ENCODE peak calls at places on chromosomes 3 and 15, in seven cellular contexts. One of them, this sample, is unnamed.

GRCh38 chr3:13080591-13080990 is 7.4 kb upstream of the IQSEC1 start:
- DNase-seq in A549: no peak
- DNase-seq in heart left ventricle: peak; percentile 86
- DNase-seq in stomach: no peak
- DNase-seq in transverse colon: no peak
- DNase-seq in uterus: no peak
- DNase-seq in IMR-90: no peak
- DNase-seq in this sample: no peak

GRCh38 chr15:66019826-66020398 is 150.6 kb downstream of the RAB11A start:
- DNase-seq in uterus: no peak
- DNase-seq in A549: no peak
- DNase-seq in IMR-90: no peak
- DNase-seq in stomach: no peak
- DNase-seq in heart left ventricle: no peak
- DNase-seq in transverse colon: no peak
- DNase-seq in this sample: no peak

GRCh38 chr3:174986685-174987084 is 127.6 kb downstream of the NAALADL2 start:
- DNase-seq in heart left ventricle: no peak
- DNase-seq in uterus: no peak
- DNase-seq in stomach: no peak
- DNase-seq in transverse colon: no peak
- DNase-seq in IMR-90: peak; percentile 57
- DNase-seq in A549: no peak
- DNase-seq in this sample: no peak

GRCh38 chr3:34683851-34684250 is 885.4 kb downstream of the PDCD6IP start:
- DNase-seq in IMR-90: peak; percentile 11
- DNase-seq in heart left ventricle: peak; percentile 54
- DNase-seq in transverse colon: peak; percentile 74
- DNase-seq in A549: peak; percentile 2
- DNase-seq in uterus: peak; percentile 45
- DNase-seq in stomach: peak; percentile 69
- DNase-seq in this sample: no peak

GRCh38 chr15:99241752-99242151 is 7.6 kb downstream of the TTC23 start:
- DNase-seq in stomach: no peak
- DNase-seq in heart left ventricle: no peak
- DNase-seq in A549: no peak
- DNase-seq in transverse colon: no peak
- DNase-seq in IMR-90: no peak
- DNase-seq in uterus: no peak
- DNase-seq in this sample: no peak

GRCh38 chr3:33099701-33100100 is 2.8 kb upstream of the GLB1 start:
- DNase-seq in A549: no peak
- DNase-seq in transverse colon: no peak
- DNase-seq in heart left ventricle: no peak
- DNase-seq in stomach: no peak
- DNase-seq in uterus: no peak
- DNase-seq in IMR-90: no peak
- DNase-seq in this sample: no peak

GRCh38 chr3:184652465-184652864 is 59.4 kb downstream of the MAGEF1 start:
- DNase-seq in stomach: no peak
- DNase-seq in uterus: no peak
- DNase-seq in A549: no peak
- DNase-seq in IMR-90: no peak
- DNase-seq in heart left ventricle: no peak
- DNase-seq in transverse colon: no peak
- DNase-seq in this sample: no peak

GRCh38 chr15:57470543-57470942 is 94.2 kb downstream of the CGNL1 start:
- DNase-seq in uterus: no peak
- DNase-seq in heart left ventricle: no peak
- DNase-seq in A549: no peak
- DNase-seq in transverse colon: no peak
- DNase-seq in stomach: no peak
- DNase-seq in IMR-90: no peak
- DNase-seq in this sample: no peak

GRCh38 chr3:133457465-133458067 is 57.7 kb downstream of the BFSP2 start:
- DNase-seq in transverse colon: no peak
- DNase-seq in stomach: no peak
- DNase-seq in IMR-90: no peak
- DNase-seq in uterus: no peak
- DNase-seq in A549: no peak
- DNase-seq in heart left ventricle: no peak
- DNase-seq in this sample: no peak

GRCh38 chr3:129343643-129344360 is 65.1 kb downstream of the HMCES start:
- DNase-seq in uterus: no peak
- DNase-seq in stomach: peak; percentile 56
- DNase-seq in transverse colon: peak; percentile 53
- DNase-seq in IMR-90: no peak
- DNase-seq in heart left ventricle: peak; percentile 48
- DNase-seq in A549: peak; percentile 44
- DNase-seq in this sample: no peak

GRCh38 chr15:25509697-25510096 is 70.9 kb upstream of the UBE3A start:
- DNase-seq in A549: no peak
- DNase-seq in transverse colon: no peak
- DNase-seq in stomach: no peak
- DNase-seq in IMR-90: no peak
- DNase-seq in uterus: no peak
- DNase-seq in heart left ventricle: no peak
- DNase-seq in this sample: no peak

GRCh38 chr15:61401903-61402698 is 173.0 kb upstream of the RORA start:
- DNase-seq in heart left ventricle: no peak
- DNase-seq in uterus: no peak
- DNase-seq in stomach: no peak
- DNase-seq in IMR-90: no peak
- DNase-seq in transverse colon: no peak
- DNase-seq in A549: no peak
- DNase-seq in this sample: no peak

GRCh38 chr15:61398310-61398709 is 169.2 kb upstream of the RORA start:
- DNase-seq in A549: no peak
- DNase-seq in IMR-90: no peak
- DNase-seq in transverse colon: no peak
- DNase-seq in uterus: no peak
- DNase-seq in heart left ventricle: no peak
- DNase-seq in stomach: no peak
- DNase-seq in this sample: no peak

GRCh38 chr15:61404567-61404966 is 175.5 kb upstream of the RORA start:
- DNase-seq in IMR-90: no peak
- DNase-seq in heart left ventricle: no peak
- DNase-seq in transverse colon: no peak
- DNase-seq in stomach: no peak
- DNase-seq in A549: no peak
- DNase-seq in uterus: no peak
- DNase-seq in this sample: no peak

DNA sequence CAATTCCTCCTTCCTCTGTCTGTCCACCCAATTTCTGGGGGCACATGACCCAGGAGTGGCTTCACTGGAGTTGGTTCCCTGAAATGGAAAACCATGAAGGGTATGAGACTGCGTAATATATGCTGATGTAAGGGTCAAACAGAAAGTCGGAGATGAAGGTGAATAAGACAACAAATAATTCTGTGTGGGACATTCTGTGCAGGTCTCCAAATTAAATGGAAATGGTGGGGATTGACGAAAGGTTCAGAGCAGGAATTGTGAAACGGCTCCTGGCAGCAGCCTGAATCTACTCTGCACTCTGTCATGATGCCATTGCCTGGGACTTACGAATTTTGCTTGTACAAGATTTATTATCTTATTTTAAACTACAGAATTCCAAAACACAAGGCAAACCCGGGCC is 174.8 kb upstream of the RORA start:
- DNase-seq in uterus: no peak
- DNase-seq in A549: no peak
- DNase-seq in heart left ventricle: no peak
- DNase-seq in transverse colon: no peak
- DNase-seq in IMR-90: no peak
- DNase-seq in stomach: no peak
- DNase-seq in this sample: no peak
- H3K9me3 ChIP-seq in uterus: no peaks in the 10 kb centered on the region
- H3K9me3 ChIP-seq in A549: no peaks in the 10 kb centered on the region
- H3K9me3 ChIP-seq in heart left ventricle: no peaks in the 10 kb centered on the region
- H3K9me3 ChIP-seq in transverse colon: no peaks in the 10 kb centered on the region
- H3K9me3 ChIP-seq in IMR-90: no peaks in the 10 kb centered on the region
- H3K9me3 ChIP-seq in stomach: no peaks in the 10 kb centered on the region
- H3K9me3 ChIP-seq in this sample: no peaks in the 10 kb centered on the region

DNA sequence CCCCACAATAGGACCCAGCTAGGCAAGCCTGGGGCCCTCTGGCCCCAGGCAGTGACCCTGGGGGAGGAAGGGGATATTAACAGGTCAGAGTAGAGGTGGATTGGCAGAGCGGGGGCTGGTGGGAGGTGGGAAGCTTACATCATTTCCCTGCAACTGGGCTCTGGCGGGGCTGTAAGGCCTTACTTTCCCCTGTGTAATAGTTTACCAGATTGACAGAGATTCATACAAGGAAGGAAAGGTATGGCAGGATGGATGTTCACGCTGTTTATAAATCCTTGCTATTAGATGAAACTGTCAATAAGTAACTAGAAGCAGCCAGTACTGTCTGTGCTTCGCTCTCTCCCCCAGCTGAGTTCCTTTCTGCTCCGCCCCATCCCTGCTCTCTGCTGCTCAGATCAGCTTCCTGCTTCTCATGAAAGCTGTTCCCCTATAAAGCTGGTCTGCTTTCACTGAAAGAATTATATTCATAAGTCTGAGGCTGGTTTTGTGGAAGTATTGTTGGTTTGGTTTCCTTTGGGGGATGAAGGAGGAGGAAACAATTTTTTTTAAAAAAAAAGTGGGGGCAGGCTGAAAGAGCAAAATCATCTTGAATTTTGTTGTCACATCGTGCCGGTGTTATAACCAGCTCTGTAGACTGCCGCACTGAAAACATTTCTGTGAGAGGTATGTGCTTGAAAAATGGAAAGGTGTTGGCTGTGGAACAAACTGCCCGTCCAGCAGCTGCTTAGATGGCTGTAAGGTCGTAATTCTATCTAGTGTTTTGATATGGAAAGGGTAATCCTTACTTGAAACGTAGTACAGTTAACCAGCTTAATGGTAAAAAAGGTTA is 76.4 kb downstream of the BBX start:
- DNase-seq in transverse colon: peak; percentile 62
- DNase-seq in uterus: peak; percentile 18
- DNase-seq in stomach: no peak
- DNase-seq in heart left ventricle: peak; percentile 56
- DNase-seq in IMR-90: peak; percentile 44
- DNase-seq in A549: peak; percentile 33
- DNase-seq in this sample: peak; percentile 18
- TF ChIP-seq POLR2A in transverse colon: no peak
- TF ChIP-seq POLR2A in uterus: no peak
- TF ChIP-seq POLR2A in stomach: no peak
- TF ChIP-seq POLR2A in heart left ventricle: no peak
- TF ChIP-seq POLR2A in IMR-90: no peak
- TF ChIP-seq POLR2A in A549: no peak
- TF ChIP-seq POLR2A in this sample: no peak

GRCh38 chr15:20358781-20359414 is 182.7 kb downstream of the GOLGA6L6 start:
- DNase-seq in uterus: no peak
- DNase-seq in heart left ventricle: no peak
- DNase-seq in stomach: no peak
- DNase-seq in transverse colon: no peak
- DNase-seq in A549: no peak
- DNase-seq in IMR-90: no peak
- DNase-seq in this sample: no peak
- H3K9me3 ChIP-seq in uterus: no peaks in the 10 kb centered on the region
- H3K9me3 ChIP-seq in heart left ventricle: no peaks in the 10 kb centered on the region
- H3K9me3 ChIP-seq in stomach: peaks cover 7% of the 10 kb centered on the region
- H3K9me3 ChIP-seq in transverse colon: no peaks in the 10 kb centered on the region
- H3K9me3 ChIP-seq in A549: peaks cover 13% of the 10 kb centered on the region
- H3K9me3 ChIP-seq in IMR-90: peaks cover 52% of the 10 kb centered on the region
- H3K9me3 ChIP-seq in this sample: no peaks in the 10 kb centered on the region

DNA sequence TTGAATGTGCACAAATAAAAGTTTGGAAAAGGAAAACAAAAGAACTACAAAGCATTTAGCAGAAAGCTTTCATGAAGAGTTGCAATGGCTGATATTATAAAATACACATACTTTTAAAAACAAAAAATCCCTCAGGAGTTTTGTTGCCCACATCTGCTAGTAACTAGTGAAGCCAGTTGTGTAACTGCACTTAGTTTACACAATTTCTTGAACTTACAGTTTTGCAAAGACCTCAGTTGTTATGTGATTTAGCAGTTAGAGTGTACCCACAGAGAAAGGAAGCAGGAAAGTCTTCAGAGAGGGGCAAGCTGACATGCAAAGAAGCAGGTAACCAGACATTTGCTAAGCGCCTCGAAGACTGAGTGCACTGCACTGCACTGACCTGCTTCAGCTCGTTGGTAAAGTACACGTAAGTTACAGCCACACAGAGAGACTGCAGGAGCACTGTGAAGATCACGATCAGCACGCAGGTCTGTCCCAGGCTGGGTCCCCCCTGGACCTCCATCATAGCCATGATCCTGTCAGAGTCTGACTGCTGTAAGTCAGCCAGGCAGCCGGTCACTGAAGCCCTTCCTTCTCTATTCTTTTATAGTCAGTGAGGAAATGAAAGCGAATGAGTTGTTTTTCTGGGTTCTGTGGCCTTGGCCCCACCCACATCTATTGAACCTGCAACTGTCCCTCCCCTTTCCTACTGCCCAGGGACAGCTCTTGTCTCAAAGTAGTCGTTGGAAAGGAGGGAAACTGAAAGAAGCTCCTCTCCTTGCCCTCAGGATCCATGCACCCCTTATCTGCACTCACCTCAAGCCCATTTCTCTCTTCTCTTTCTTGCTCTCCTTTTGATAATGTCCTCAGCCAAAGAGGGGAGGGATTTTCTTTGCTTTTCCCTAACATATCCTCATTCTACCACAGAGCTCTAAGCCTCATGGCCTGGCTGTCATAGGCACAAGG is at the start of gene TNFSF10:
- DNase-seq in A549: no peak
- DNase-seq in stomach: peak; percentile 77
- DNase-seq in heart left ventricle: peak; percentile 65
- DNase-seq in transverse colon: peak; percentile 87
- DNase-seq in IMR-90: peak; percentile 22
- DNase-seq in uterus: peak; percentile 35
- DNase-seq in this sample: peak; percentile 52
- TF ChIP-seq POLR2A in A549: no peak
- TF ChIP-seq POLR2A in stomach: peak; percentile 19
- TF ChIP-seq POLR2A in heart left ventricle: peak; percentile 81
- TF ChIP-seq POLR2A in transverse colon: peak; percentile 97
- TF ChIP-seq POLR2A in IMR-90: no peak
- TF ChIP-seq POLR2A in uterus: peak; percentile 58
- TF ChIP-seq POLR2A in this sample: peak; percentile 36

GRCh38 chr3:44642337-44642736 is 6.2 kb upstream of the ZNF35 start:
- DNase-seq in heart left ventricle: no peak
- DNase-seq in uterus: no peak
- DNase-seq in A549: no peak
- DNase-seq in stomach: no peak
- DNase-seq in transverse colon: no peak
- DNase-seq in IMR-90: no peak
- DNase-seq in this sample: no peak
- H3K9me3 ChIP-seq in heart left ventricle: peaks cover 7% of the 10 kb centered on the region
- H3K9me3 ChIP-seq in uterus: no peaks in the 10 kb centered on the region
- H3K9me3 ChIP-seq in A549: peaks cover 75% of the 10 kb centered on the region
- H3K9me3 ChIP-seq in stomach: peaks cover 77% of the 10 kb centered on the region
- H3K9me3 ChIP-seq in transverse colon: peaks cover 44% of the 10 kb centered on the region
- H3K9me3 ChIP-seq in IMR-90: peaks cover 38% of the 10 kb centered on the region
- H3K9me3 ChIP-seq in this sample: no peaks in the 10 kb centered on the region